ENCODE peak calls at places on chromosomes 13 and 19, in seven cellular contexts. W is body of pancreas, T is neuronal stem cell, N is ovary, X is heart right ventricle, M is neural progenitor cell, L is PC-3. U is an unnamed sample. For H3K36me3, the result is how much of the 10 kb centered on the place peaks cover.

GRCh38 chr13:92566767-92567166 is 659.8 kb upstream of the GPC6 start:
- DNase-seq in W (no peak), T (no peak), N (no peak), X (no peak), M (no peak), L (no peak), U (no peak)

GRCh38 chr19:6886272-6886671 is 1.1 kb upstream of the ADGRE1 start:
- DNase-seq in W (no peak), T (no peak), N (no peak), X (no peak), M (no peak), L (no peak), U (no peak)

GRCh38 chr13:83150616-83151307 is 731.5 kb downstream of the SLITRK1 start:
- DNase-seq in W (no peak), T (no peak), N (no peak), X (no peak), M (no peak), L (no peak), U (no peak)

GRCh38 chr19:44925114-44925891 is 10.9 kb downstream of the APOC1 start:
- DNase-seq in W (peak), T (no peak), N (peak), X (peak), M (no peak), L (no peak), U (no peak)

GRCh38 chr13:23658929-23659541 is 88.8 kb downstream of the TNFRSF19 start:
- DNase-seq in W (no peak), T (no peak), N (no peak), X (peak), M (no peak), L (no peak), U (no peak)

GRCh38 chr19:19866599-19867248 is 1.0 kb downstream of the ZNF253 start:
- DNase-seq in W (peak), T (peak), N (peak), X (no peak), M (peak), L (no peak), U (peak)

GRCh38 chr19:55304279-55304978 is 20.6 kb downstream of the BRSK1 start:
- DNase-seq in W (peak), T (no peak), N (no peak), X (no peak), M (peak), L (peak), U (no peak)

GRCh38 chr19:11698231-11698630 is 40.5 kb downstream of the ZNF823 start:
- DNase-seq in W (no peak), T (no peak), N (no peak), X (no peak), M (no peak), L (no peak), U (no peak)

GRCh38 chr13:77409412-77409811 is 82.5 kb upstream of the MYCBP2 start:
- DNase-seq in W (no peak), T (no peak), N (no peak), X (no peak), M (peak), L (no peak), U (no peak)

GRCh38 chr19:40387151-40387550 is 2.8 kb downstream of the HIPK4 start:
- DNase-seq in W (no peak), T (no peak), N (no peak), X (no peak), M (no peak), L (no peak), U (no peak)

GRCh38 chr13:110590577-110590976 is 24.8 kb upstream of the NAXD start:
- DNase-seq in W (peak), T (no peak), N (no peak), X (no peak), M (no peak), L (no peak), U (no peak)

GRCh38 chr13:99628442-99628841 is 127.2 kb downstream of the TM9SF2 start:
- DNase-seq in W (no peak), T (no peak), N (no peak), X (no peak), M (no peak), L (no peak), U (no peak)

GRCh38 chr19:53311044-53311443 is 22.5 kb upstream of the ZNF845 start:
- DNase-seq in W (no peak), T (no peak), N (no peak), X (no peak), M (peak), L (no peak), U (no peak)

GRCh38 chr13:111323950-111324651 is 3.7 kb downstream of the TEX29 start:
- DNase-seq in W (no peak), T (no peak), N (peak), X (no peak), M (no peak), L (no peak), U (no peak)

GRCh38 chr13:111627596-111627995 is 307.2 kb downstream of the TEX29 start:
- DNase-seq in W (no peak), T (no peak), N (no peak), X (no peak), M (no peak), L (no peak), U (no peak)

GRCh38 chr19:4868286-4868834 is 893 bp upstream of the PLIN3 start:
- DNase-seq in W (no peak), T (no peak), N (no peak), X (no peak), M (no peak), L (no peak), U (no peak)
- H3K4me3 ChIP-seq in W (no peak), T (no peak), N (no peak), X (peak), M (no peak), L (no peak), U (peak)

GRCh38 chr19:13002970-13003540 is 7.8 kb downstream of the NFIX start:
- DNase-seq in W (no peak), T (no peak), N (no peak), X (no peak), M (no peak), L (no peak), U (no peak)

GRCh38 chr19:13004273-13004672 is 9.0 kb downstream of the NFIX start:
- DNase-seq in W (no peak), T (no peak), N (no peak), X (no peak), M (no peak), L (no peak), U (no peak)

GRCh38 chr19:13001166-13001501 is 5.9 kb downstream of the NFIX start:
- DNase-seq in W (no peak), T (no peak), N (peak), X (no peak), M (no peak), L (no peak), U (no peak)

GRCh38 chr19:13001502-13002388 is 6.5 kb downstream of the NFIX start:
- DNase-seq in W (peak), T (no peak), N (peak), X (peak), M (no peak), L (no peak), U (no peak)

GRCh38 chr19:13002389-13002898 is 7.2 kb downstream of the NFIX start:
- DNase-seq in W (peak), T (no peak), N (no peak), X (peak), M (no peak), L (no peak), U (no peak)
- H3K27ac ChIP-seq in W (peak), T (no peak), N (peak), X (peak), M (no peak), L (no peak), U (no peak)

DNA sequence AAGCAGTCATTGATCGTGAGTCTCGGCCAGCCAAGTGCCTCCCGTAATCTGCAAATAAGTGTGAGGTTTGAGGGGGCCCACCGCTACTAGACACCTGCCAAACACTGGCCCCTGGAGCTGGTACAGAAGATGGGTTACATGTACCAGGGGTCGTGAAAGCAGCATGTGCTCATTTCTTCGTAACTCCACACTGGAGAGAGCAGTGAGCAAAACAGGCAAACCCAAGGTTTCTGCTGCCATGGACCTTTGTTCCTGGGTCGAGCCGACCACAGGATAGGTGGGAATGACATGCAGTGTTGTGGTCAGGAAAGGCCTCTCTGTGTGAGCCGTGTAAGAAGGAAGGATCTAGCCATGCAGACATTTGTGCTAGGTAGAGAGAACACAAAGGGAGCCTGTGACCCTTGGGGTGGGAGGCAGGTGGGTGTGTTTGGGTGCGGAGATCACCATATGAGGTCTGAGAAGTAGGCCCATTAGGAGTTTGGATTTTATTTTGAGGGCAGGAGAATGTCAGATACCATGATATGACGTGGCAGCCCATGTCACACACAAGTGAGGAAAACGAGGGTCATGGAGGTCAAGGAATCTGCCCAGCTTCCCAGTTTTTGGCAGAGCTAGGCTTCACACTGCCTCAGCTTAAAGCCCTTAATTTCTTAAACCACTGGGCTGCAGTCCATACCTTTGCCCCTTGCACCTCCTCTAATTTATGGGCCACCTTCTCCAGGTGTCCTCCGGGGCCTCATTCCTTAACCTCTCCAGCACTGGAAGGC is 915 bp downstream of the GTF3A start:
- DNase-seq in W (no peak), T (no peak), N (no peak), X (no peak), M (no peak), L (peak), U (peak)
- H3K36me3 ChIP-seq in W (under half), T (under half), N (under half), X (under half), M (under half), L (under half), U (under half)

DNA sequence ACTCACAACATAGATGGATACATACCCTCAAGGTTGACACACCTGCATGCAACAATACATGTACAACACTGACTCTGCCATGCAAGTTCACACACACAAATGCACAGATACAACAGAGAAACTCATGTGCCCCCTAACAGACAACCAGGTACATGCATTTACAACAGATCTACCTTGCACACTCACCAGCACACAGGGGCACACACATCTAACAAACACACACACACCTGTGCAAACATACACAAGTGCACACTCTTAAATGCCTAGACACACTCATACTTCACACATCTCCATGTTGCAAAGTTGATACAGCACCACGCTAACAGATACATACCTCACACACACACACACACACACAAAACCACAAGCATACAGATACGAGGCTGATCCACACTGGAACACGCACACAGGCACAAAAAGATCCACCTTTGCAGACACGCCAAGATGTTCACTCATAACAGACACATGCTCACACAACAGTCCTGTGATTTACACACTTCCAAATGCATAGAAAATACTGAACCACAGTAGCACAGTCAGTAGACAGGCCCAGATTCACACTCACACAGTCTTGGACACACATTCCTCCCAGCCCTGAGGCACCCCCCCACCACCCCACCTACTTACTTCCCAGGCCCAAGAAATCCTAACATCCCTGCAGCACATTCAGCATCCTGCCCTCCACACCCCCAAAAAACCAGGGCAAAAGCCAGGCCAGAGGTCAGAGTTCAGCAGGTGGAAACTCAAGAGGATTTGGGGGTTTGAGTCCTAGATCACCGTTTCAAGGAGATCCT is 1.4 kb downstream of the LRFN1 start:
- DNase-seq in W (no peak), T (no peak), N (no peak), X (no peak), M (no peak), L (no peak), U (no peak)
- H3K4me3 ChIP-seq in W (no peak), T (peak), N (no peak), X (no peak), M (peak), L (peak), U (no peak)

DNA sequence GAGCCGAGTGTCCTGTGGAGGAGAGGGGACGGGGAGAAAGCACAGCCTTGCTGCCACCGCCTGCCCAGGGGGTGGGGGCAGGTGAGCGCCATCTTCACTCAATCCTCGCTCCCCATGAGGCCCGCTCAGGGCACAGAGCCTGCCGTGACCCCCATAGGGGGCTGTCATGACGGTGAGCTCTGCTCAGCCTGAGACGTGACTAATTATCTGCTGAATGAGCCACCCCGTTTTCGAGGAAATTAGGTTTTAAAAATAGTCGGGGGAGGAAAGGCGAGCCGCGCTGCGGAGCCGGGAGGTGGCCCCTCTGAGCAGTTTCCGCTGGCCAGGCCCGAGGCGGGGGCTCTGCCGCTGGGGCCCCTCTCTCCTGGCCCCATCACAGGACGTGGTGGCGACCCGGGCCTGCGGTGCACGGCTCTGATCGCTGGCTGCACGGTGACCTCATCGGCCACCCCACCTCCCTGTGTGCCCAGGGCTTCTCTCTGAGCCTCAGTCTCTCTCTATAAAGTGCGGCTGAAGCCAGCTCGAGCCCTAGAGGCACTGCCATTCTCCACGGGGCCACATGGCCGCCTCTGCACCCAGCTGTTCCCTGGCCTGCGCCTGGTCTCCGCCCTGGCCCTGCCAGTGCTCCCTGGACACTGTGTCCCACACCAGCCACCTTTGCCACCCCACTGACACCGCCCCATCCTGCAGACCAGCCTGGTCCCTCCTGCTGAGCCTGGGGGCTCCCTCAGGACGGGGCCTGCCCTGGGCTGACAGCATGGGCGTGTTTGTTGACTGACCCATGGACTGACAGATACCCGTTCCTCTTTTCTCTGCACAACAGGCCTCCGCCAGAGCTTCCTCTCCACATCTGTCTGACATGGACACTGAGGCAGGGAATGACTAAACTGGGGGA is 28.3 kb downstream of the PIP5K1C start:
- DNase-seq in W (no peak), T (no peak), N (peak), X (no peak), M (no peak), L (no peak), U (no peak)
- H3K27ac ChIP-seq in W (no peak), T (peak), N (peak), X (peak), M (peak), L (no peak), U (no peak)

DNA sequence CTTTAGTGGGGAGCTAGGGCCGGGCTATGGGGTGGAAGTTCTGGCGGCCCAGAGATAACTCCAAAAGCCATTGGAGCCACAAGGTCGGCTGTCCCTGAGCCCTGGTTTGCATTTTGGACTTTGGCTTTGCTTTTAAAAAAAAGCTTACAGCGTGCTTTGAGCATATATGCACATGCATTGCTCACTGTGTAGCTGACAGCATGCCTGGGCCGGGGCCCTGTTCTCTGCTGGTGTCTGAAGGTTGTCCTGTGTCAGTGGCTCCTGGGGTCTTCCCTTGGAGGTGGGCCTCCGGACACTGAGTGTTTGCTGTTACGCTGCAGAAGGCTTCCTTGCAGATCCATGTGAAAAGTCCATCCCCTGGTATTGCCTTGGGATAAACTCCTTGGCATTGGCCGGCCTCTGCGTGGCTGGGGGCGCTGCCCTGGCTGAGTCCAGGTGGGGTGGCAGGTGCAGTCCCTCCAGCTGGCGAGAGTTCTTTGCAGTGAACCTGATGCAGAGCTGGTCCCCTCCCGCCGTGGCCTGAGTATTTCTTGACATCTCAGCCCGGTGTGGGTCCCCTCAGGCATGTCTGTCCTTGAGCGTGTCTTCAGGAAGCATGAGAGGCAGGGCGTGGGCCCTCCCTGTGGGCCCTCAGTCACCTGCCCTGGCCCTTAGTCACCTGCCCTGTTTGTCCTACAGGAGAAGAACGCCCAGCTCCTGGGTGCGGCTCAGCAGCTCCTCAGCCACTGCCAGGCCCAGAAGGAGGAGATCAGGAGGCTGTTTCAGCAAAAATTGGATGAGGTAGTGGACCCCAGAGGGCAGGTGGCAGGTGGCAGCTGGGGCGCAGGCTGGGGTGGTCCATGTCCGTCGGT is 23.0 kb downstream of the PLEKHJ1 start:
- DNase-seq in W (no peak), T (no peak), N (no peak), X (no peak), M (no peak), L (no peak), U (no peak)
- H3K36me3 ChIP-seq in W (under half), T (half or more), N (under half), X (half or more), M (under half), L (under half), U (under half)

GRCh38 chr13:49258097-49258796 is 10.5 kb downstream of the CDADC1 start:
- DNase-seq in W (no peak), T (no peak), N (no peak), X (no peak), M (no peak), L (no peak), U (no peak)
- H3K4me3 ChIP-seq in W (no peak), T (no peak), N (peak), X (peak), M (no peak), L (no peak), U (peak)

DNA sequence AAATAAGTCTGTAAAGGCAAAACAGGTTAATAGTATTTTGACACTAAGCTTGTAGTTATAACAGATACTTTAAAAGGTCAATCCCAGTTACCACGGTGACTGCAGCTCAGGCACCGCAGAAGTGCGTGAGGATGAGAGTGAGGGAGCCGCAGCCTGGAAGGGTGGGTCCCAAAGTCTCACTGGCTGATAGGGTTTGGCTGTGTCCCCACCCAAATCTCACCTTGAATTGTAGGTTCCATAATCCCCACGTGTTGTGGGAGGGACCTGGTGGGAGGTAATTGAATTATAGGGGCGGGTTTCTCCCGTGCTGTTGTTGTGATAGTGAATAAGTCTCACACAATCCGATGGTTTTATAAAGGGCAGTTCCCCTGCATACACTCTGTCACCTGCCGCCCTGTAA is 40.0 kb upstream of the GAS6 start:
- DNase-seq in W (no peak), T (no peak), N (no peak), X (no peak), M (no peak), L (no peak), U (no peak)
- H3K27ac ChIP-seq in W (no peak), T (no peak), N (no peak), X (no peak), M (no peak), L (no peak), U (no peak)

GRCh38 chr19:46725859-46726393 is 9.0 kb upstream of the PRKD2 start:
- DNase-seq in W (no peak), T (no peak), N (no peak), X (no peak), M (no peak), L (no peak), U (no peak)
- H3K36me3 ChIP-seq in W (under half), T (half or more), N (under half), X (half or more), M (under half), L (under half), U (half or more)